ENCODE peak calls at places on chromosomes 12 and 14, in five cellular contexts. Q is BE2C; Z is lung; D is HTR-8/SVneo; L is stimulated activated CD4-positive, alpha-beta T cell treated with anti-CD3 and anti-CD28 coated beads, Interleukin-2, amount 100 ng/mL, for 48 hours. K is an unnamed sample.
A peak's percentile ranks its signal among the peaks of the same experiment; 100 is the strongest.

GRCh38 chr12:12877145-12877544 is 14.2 kb upstream of the GPRC5A start:
- DNase-seq in Q (no peak), Z (no peak), D (no peak), L (no peak), K (no peak)

GRCh38 chr14:60134702-60135101 is 30.5 kb downstream of the DHRS7 start:
- DNase-seq in Q (no peak), Z (no peak), D (no peak), L (no peak), K (no peak)

GRCh38 chr14:78904094-78904493 is 733.9 kb downstream of the NRXN3 start:
- DNase-seq in Q (no peak), Z (no peak), D (no peak), L (no peak), K (no peak)

GRCh38 chr14:42428996-42429395 is 822.3 kb downstream of the LRFN5 start:
- DNase-seq in Q (no peak), Z (no peak), D (no peak), L (no peak), K (no peak)

GRCh38 chr12:123134265-123134664 is 16.6 kb downstream of the PITPNM2 start:
- DNase-seq in Q (no peak), Z (peak; percentile 73), D (no peak), L (no peak), K (no peak)

GRCh38 chr14:50156111-50156510 is 39.7 kb upstream of the VCPKMT start:
- DNase-seq in Q (no peak), Z (no peak), D (no peak), L (no peak), K (no peak)

GRCh38 chr12:78865297-78865955 is 852 bp downstream of the SYT1 start:
- DNase-seq in Q (no peak), Z (no peak), D (no peak), L (no peak), K (no peak)

GRCh38 chr14:92951912-92952471 is 29.0 kb downstream of the CHGA start:
- DNase-seq in Q (peak; percentile 87), Z (peak; percentile 75), D (peak; percentile 85), L (peak; percentile 88), K (peak; percentile 78)

GRCh38 chr12:89208661-89209096 is 143.6 kb downstream of the DUSP6 start:
- DNase-seq in Q (no peak), Z (no peak), D (no peak), L (no peak), K (no peak)

GRCh38 chr12:113880993-113881392 is 85.1 kb downstream of the RBM19 start:
- DNase-seq in Q (no peak), Z (no peak), D (no peak), L (no peak), K (no peak)

GRCh38 chr14:93037354-93037753 is 78.4 kb downstream of the ITPK1 start:
- DNase-seq in Q (no peak), Z (no peak), D (no peak), L (no peak), K (no peak)

GRCh38 chr12:57180321-57180989 is 33.0 kb upstream of the LRP1-AS start:
- DNase-seq in Q (no peak), Z (no peak), D (no peak), L (no peak), K (no peak)

GRCh38 chr12:50112456-50113218 is 601 bp downstream of the COX14 start:
- DNase-seq in Q (no peak), Z (peak; percentile 57), D (peak; percentile 26), L (no peak), K (no peak)

GRCh38 chr12:122097641-122098364 is 19.2 kb downstream of the MLXIP start:
- DNase-seq in Q (peak; percentile 62), Z (peak; percentile 83), D (no peak), L (no peak), K (no peak)

GRCh38 chr12:52229836-52230343 is 3.2 kb upstream of the KRT7 start:
- DNase-seq in Q (no peak), Z (no peak), D (no peak), L (no peak), K (no peak)

GRCh38 chr12:50842637-50843493 is at the start of gene TMPRSS12:
- DNase-seq in Q (no peak), Z (peak; percentile 47), D (no peak), L (no peak), K (peak; percentile 39)

GRCh38 chr14:100307215-100308111 is 1.2 kb upstream of the SLC25A29 start:
- DNase-seq in Q (peak; percentile 34), Z (no peak), D (no peak), L (no peak), K (no peak)

GRCh38 chr14:89773644-89774316 is 180.8 kb downstream of the EFCAB11 start:
- DNase-seq in Q (peak; percentile 64), Z (peak; percentile 33), D (peak; percentile 31), L (peak; percentile 55), K (peak; percentile 55)

GRCh38 chr12:76595056-76595455 is 35.5 kb upstream of the OSBPL8 start:
- DNase-seq in Q (no peak), Z (no peak), D (no peak), L (no peak), K (no peak)

GRCh38 chr12:124422570-124423523 is 128.0 kb downstream of the RFLNA start:
- DNase-seq in Q (peak; percentile 94), Z (peak; percentile 91), D (peak; percentile 90), L (no peak), K (peak; percentile 91)

GRCh38 chr12:132190012-132190755 is 45.9 kb downstream of the NOC4L start:
- DNase-seq in Q (no peak), Z (no peak), D (no peak), L (no peak), K (no peak)

GRCh38 chr14:34247605-34248004 is 214.4 kb downstream of the SPTSSA start:
- DNase-seq in Q (no peak), Z (no peak), D (no peak), L (no peak), K (no peak)

GRCh38 chr14:105064721-105065143 is 498 bp downstream of the GPR132 start:
- DNase-seq in Q (no peak), Z (no peak), D (peak; percentile 52), L (no peak), K (peak; percentile 60)

K was measured in right lobe of liver.